ENCODE peak calls at places on chromosome 10, in five cellular contexts. One of them, this sample, is unnamed.

GRCh38 chr10:80273523-80274170 is 15.8 kb downstream of the MAT1A start:
- DNase-seq in neuronal stem cell: no peak
- DNase-seq in mesenchymal stem cell: no peak
- DNase-seq in H9: no peak
- DNase-seq in H1: no peak
- DNase-seq in this sample: no peak

GRCh38 chr10:111972109-111972508 is 211.5 kb downstream of the GPAM start:
- DNase-seq in neuronal stem cell: no peak
- DNase-seq in mesenchymal stem cell: no peak
- DNase-seq in H9: no peak
- DNase-seq in H1: no peak
- DNase-seq in this sample: no peak

GRCh38 chr10:36880898-36881297 is 244.5 kb upstream of the ANKRD30A start:
- DNase-seq in neuronal stem cell: no peak
- DNase-seq in mesenchymal stem cell: peak; percentile 47
- DNase-seq in H9: no peak
- DNase-seq in H1: no peak
- DNase-seq in this sample: no peak

GRCh38 chr10:111211241-111211640 is 134.4 kb downstream of the ADRA2A start:
- DNase-seq in neuronal stem cell: no peak
- DNase-seq in mesenchymal stem cell: no peak
- DNase-seq in H9: no peak
- DNase-seq in H1: no peak
- DNase-seq in this sample: peak; percentile 2

GRCh38 chr10:129677377-129677927 is 210.4 kb downstream of the MGMT start:
- DNase-seq in neuronal stem cell: no peak
- DNase-seq in mesenchymal stem cell: no peak
- DNase-seq in H9: no peak
- DNase-seq in H1: no peak
- DNase-seq in this sample: no peak

GRCh38 chr10:30063098-30063497 is 3.7 kb upstream of the JCAD start:
- DNase-seq in neuronal stem cell: no peak
- DNase-seq in mesenchymal stem cell: peak; percentile 56
- DNase-seq in H9: no peak
- DNase-seq in H1: no peak
- DNase-seq in this sample: no peak

GRCh38 chr10:12144538-12144937 is 15.1 kb downstream of the SEC61A2 start:
- DNase-seq in neuronal stem cell: no peak
- DNase-seq in mesenchymal stem cell: no peak
- DNase-seq in H9: no peak
- DNase-seq in H1: no peak
- DNase-seq in this sample: no peak

GRCh38 chr10:98246911-98247820 is 20.8 kb downstream of the LOXL4 start:
- DNase-seq in neuronal stem cell: no peak
- DNase-seq in mesenchymal stem cell: peak; percentile 83
- DNase-seq in H9: no peak
- DNase-seq in H1: no peak
- DNase-seq in this sample: no peak

GRCh38 chr10:5527332-5528200 is 2.8 kb downstream of the CALML3 start:
- DNase-seq in neuronal stem cell: no peak
- DNase-seq in mesenchymal stem cell: no peak
- DNase-seq in H9: peak; percentile 25
- DNase-seq in H1: no peak
- DNase-seq in this sample: no peak

GRCh38 chr10:69863580-69863979 is 61.9 kb downstream of the COL13A1 start:
- DNase-seq in neuronal stem cell: no peak
- DNase-seq in mesenchymal stem cell: peak; percentile 66
- DNase-seq in H9: no peak
- DNase-seq in H1: no peak
- DNase-seq in this sample: no peak

GRCh38 chr10:97676770-97677581 is 10.1 kb downstream of the AVPI1 start:
- DNase-seq in neuronal stem cell: peak; percentile 32
- DNase-seq in mesenchymal stem cell: peak; percentile 61
- DNase-seq in H9: peak; percentile 43
- DNase-seq in H1: peak; percentile 55
- DNase-seq in this sample: peak; percentile 68

GRCh38 chr10:47334627-47335026 is 12.4 kb downstream of the GDF2 start:
- DNase-seq in neuronal stem cell: no peak
- DNase-seq in mesenchymal stem cell: no peak
- DNase-seq in H9: no peak
- DNase-seq in H1: no peak
- DNase-seq in this sample: no peak

GRCh38 chr10:116170815-116171250 is 102.2 kb downstream of the GFRA1 start:
- DNase-seq in neuronal stem cell: peak; percentile 14
- DNase-seq in mesenchymal stem cell: peak; percentile 73
- DNase-seq in H9: no peak
- DNase-seq in H1: no peak
- DNase-seq in this sample: no peak

GRCh38 chr10:78605800-78606350 is 462.9 kb upstream of the ZMIZ1 start:
- DNase-seq in neuronal stem cell: no peak
- DNase-seq in mesenchymal stem cell: no peak
- DNase-seq in H9: peak; percentile 4
- DNase-seq in H1: no peak
- DNase-seq in this sample: peak; percentile 60

GRCh38 chr10:62870866-62871265 is 54.7 kb upstream of the EGR2 start:
- DNase-seq in neuronal stem cell: no peak
- DNase-seq in mesenchymal stem cell: no peak
- DNase-seq in H9: no peak
- DNase-seq in H1: no peak
- DNase-seq in this sample: no peak

GRCh38 chr10:48215148-48215982 is 59.1 kb downstream of the FRMPD2 start:
- DNase-seq in neuronal stem cell: peak; percentile 54
- DNase-seq in mesenchymal stem cell: peak; percentile 36
- DNase-seq in H9: peak; percentile 72
- DNase-seq in H1: peak; percentile 82
- DNase-seq in this sample: peak; percentile 63

GRCh38 chr10:110792476-110792875 is 79.3 kb upstream of the PDCD4 start:
- DNase-seq in neuronal stem cell: no peak
- DNase-seq in mesenchymal stem cell: peak; percentile 7
- DNase-seq in H9: no peak
- DNase-seq in H1: no peak
- DNase-seq in this sample: no peak

DNA sequence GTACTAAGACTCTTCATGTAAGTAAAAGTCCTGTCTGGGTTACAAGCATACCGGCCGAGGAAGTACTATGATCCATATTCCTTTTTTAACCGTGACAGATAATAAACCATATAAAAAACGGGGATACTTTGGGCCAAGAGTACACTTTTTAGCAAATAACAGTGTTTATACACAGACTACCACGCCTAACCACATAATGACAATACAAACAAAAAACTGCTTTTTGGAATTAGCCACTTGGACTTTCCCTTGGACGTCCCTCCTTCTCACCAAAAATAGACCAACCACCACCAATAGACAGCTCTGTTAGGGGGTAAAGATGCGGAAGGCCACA is 809 bp downstream of the MINDY3 start:
- DNase-seq in neuronal stem cell: no peak
- DNase-seq in mesenchymal stem cell: no peak
- DNase-seq in H9: no peak
- DNase-seq in H1: no peak
- DNase-seq in this sample: no peak
- H3K23ac ChIP-seq in neuronal stem cell: no peak overlapping the region
- H3K23ac ChIP-seq in mesenchymal stem cell: no peak overlapping the region
- H3K23ac ChIP-seq in H9: no peak overlapping the region
- H3K23ac ChIP-seq in H1: no peak overlapping the region
- H3K23ac ChIP-seq in this sample: no peak overlapping the region

GRCh38 chr10:81872206-81872605 is 2.8 kb upstream of the NRG3 start:
- DNase-seq in neuronal stem cell: no peak
- DNase-seq in mesenchymal stem cell: peak; percentile 22
- DNase-seq in H9: no peak
- DNase-seq in H1: no peak
- DNase-seq in this sample: no peak
- H2BK12ac ChIP-seq in neuronal stem cell: no peak overlapping the region
- H2BK12ac ChIP-seq in mesenchymal stem cell: no peak overlapping the region
- H2BK12ac ChIP-seq in H9: no peak overlapping the region
- H2BK12ac ChIP-seq in H1: no peak overlapping the region
- H2BK12ac ChIP-seq in this sample: no peak overlapping the region

GRCh38 chr10:17028843-17029580 is 100.6 kb downstream of the CUBN start:
- DNase-seq in neuronal stem cell: no peak
- DNase-seq in mesenchymal stem cell: no peak
- DNase-seq in H9: no peak
- DNase-seq in H1: no peak
- DNase-seq in this sample: no peak
- H3K23ac ChIP-seq in neuronal stem cell: no peak overlapping the region
- H3K23ac ChIP-seq in mesenchymal stem cell: no peak overlapping the region
- H3K23ac ChIP-seq in H9: no peak overlapping the region
- H3K23ac ChIP-seq in H1: no peak overlapping the region
- H3K23ac ChIP-seq in this sample: no peak overlapping the region

GRCh38 chr10:119342017-119342734 is 134.8 kb downstream of the GRK5 start:
- DNase-seq in neuronal stem cell: no peak
- DNase-seq in mesenchymal stem cell: no peak
- DNase-seq in H9: no peak
- DNase-seq in H1: no peak
- DNase-seq in this sample: no peak

GRCh38 chr10:119343001-119343601 is 135.7 kb downstream of the GRK5 start:
- DNase-seq in neuronal stem cell: no peak
- DNase-seq in mesenchymal stem cell: no peak
- DNase-seq in H9: no peak
- DNase-seq in H1: no peak
- DNase-seq in this sample: no peak

GRCh38 chr10:119341236-119342016 is 134.1 kb downstream of the GRK5 start:
- DNase-seq in neuronal stem cell: no peak
- DNase-seq in mesenchymal stem cell: peak; percentile 92
- DNase-seq in H9: no peak
- DNase-seq in H1: no peak
- DNase-seq in this sample: peak; percentile 60

GRCh38 chr10:119339099-119339498 is 131.7 kb downstream of the GRK5 start:
- DNase-seq in neuronal stem cell: no peak
- DNase-seq in mesenchymal stem cell: no peak
- DNase-seq in H9: no peak
- DNase-seq in H1: no peak
- DNase-seq in this sample: no peak

GRCh38 chr10:119340893-119341235 is 133.5 kb downstream of the GRK5 start:
- DNase-seq in neuronal stem cell: no peak
- DNase-seq in mesenchymal stem cell: no peak
- DNase-seq in H9: no peak
- DNase-seq in H1: no peak
- DNase-seq in this sample: no peak
- H2BK12ac ChIP-seq in neuronal stem cell: no peak overlapping the region
- H2BK12ac ChIP-seq in mesenchymal stem cell: no peak overlapping the region
- H2BK12ac ChIP-seq in H9: no peak overlapping the region
- H2BK12ac ChIP-seq in H1: no peak overlapping the region
- H2BK12ac ChIP-seq in this sample: no peak overlapping the region